ENCODE peak calls at places on chromosomes 11 and 22, in nine cellular contexts. One of them, this sample, is unnamed.

GRCh38 chr11:83278351-83278750 is 7.8 kb downstream of the CCDC90B start:
- DNase-seq in suprapubic skin: no peak
- DNase-seq in K562: no peak
- DNase-seq in neuronal stem cell: no peak
- DNase-seq in A549: no peak
- DNase-seq in tibial artery: no peak
- DNase-seq in brain microvascular endothelial cell: no peak
- DNase-seq in SJSA1: peak
- DNase-seq in CD8-positive, alpha-beta T cell: no peak
- DNase-seq in this sample: no peak

GRCh38 chr11:134719397-134719796 is 307.4 kb upstream of the B3GAT1 start:
- DNase-seq in CD8-positive, alpha-beta T cell: no peak
- DNase-seq in A549: no peak
- DNase-seq in brain microvascular endothelial cell: no peak
- DNase-seq in suprapubic skin: no peak
- DNase-seq in SJSA1: no peak
- DNase-seq in tibial artery: no peak
- DNase-seq in K562: no peak
- DNase-seq in neuronal stem cell: no peak
- DNase-seq in this sample: peak

GRCh38 chr22:37212174-37212906 is at the start of gene SSTR3:
- DNase-seq in CD8-positive, alpha-beta T cell: no peak
- DNase-seq in A549: no peak
- DNase-seq in suprapubic skin: no peak
- DNase-seq in neuronal stem cell: peak
- DNase-seq in SJSA1: no peak
- DNase-seq in tibial artery: peak
- DNase-seq in brain microvascular endothelial cell: no peak
- DNase-seq in K562: peak
- DNase-seq in this sample: no peak

GRCh38 chr22:31932863-31933262 is 11.5 kb upstream of the YWHAH start:
- DNase-seq in suprapubic skin: no peak
- DNase-seq in neuronal stem cell: no peak
- DNase-seq in SJSA1: no peak
- DNase-seq in K562: no peak
- DNase-seq in CD8-positive, alpha-beta T cell: no peak
- DNase-seq in A549: no peak
- DNase-seq in tibial artery: no peak
- DNase-seq in brain microvascular endothelial cell: no peak
- DNase-seq in this sample: no peak

GRCh38 chr11:120186799-120187591 is 23.8 kb upstream of the OAF start:
- DNase-seq in neuronal stem cell: no peak
- DNase-seq in SJSA1: peak
- DNase-seq in suprapubic skin: peak
- DNase-seq in CD8-positive, alpha-beta T cell: no peak
- DNase-seq in A549: no peak
- DNase-seq in brain microvascular endothelial cell: no peak
- DNase-seq in tibial artery: peak
- DNase-seq in K562: no peak
- DNase-seq in this sample: peak

GRCh38 chr11:79121351-79121750 is 319.5 kb downstream of the TENM4 start:
- DNase-seq in suprapubic skin: no peak
- DNase-seq in brain microvascular endothelial cell: no peak
- DNase-seq in K562: no peak
- DNase-seq in tibial artery: no peak
- DNase-seq in CD8-positive, alpha-beta T cell: no peak
- DNase-seq in A549: no peak
- DNase-seq in neuronal stem cell: no peak
- DNase-seq in SJSA1: no peak
- DNase-seq in this sample: no peak

GRCh38 chr11:94740975-94741707 is 27.0 kb upstream of the AMOTL1 start:
- DNase-seq in brain microvascular endothelial cell: peak
- DNase-seq in A549: peak
- DNase-seq in suprapubic skin: no peak
- DNase-seq in K562: peak
- DNase-seq in CD8-positive, alpha-beta T cell: no peak
- DNase-seq in neuronal stem cell: peak
- DNase-seq in SJSA1: peak
- DNase-seq in tibial artery: peak
- DNase-seq in this sample: no peak

GRCh38 chr22:43826142-43827093 is 14.3 kb upstream of the EFCAB6 start:
- DNase-seq in tibial artery: peak
- DNase-seq in K562: no peak
- DNase-seq in CD8-positive, alpha-beta T cell: no peak
- DNase-seq in SJSA1: peak
- DNase-seq in suprapubic skin: peak
- DNase-seq in brain microvascular endothelial cell: peak
- DNase-seq in neuronal stem cell: no peak
- DNase-seq in A549: peak
- DNase-seq in this sample: no peak

GRCh38 chr22:46001426-46002106 is 24.6 kb upstream of the WNT7B start:
- DNase-seq in neuronal stem cell: no peak
- DNase-seq in A549: no peak
- DNase-seq in tibial artery: peak
- DNase-seq in SJSA1: no peak
- DNase-seq in K562: no peak
- DNase-seq in CD8-positive, alpha-beta T cell: no peak
- DNase-seq in suprapubic skin: no peak
- DNase-seq in brain microvascular endothelial cell: no peak
- DNase-seq in this sample: no peak

GRCh38 chr11:125627236-125627910 is 2.4 kb downstream of the CHEK1 start:
- DNase-seq in brain microvascular endothelial cell: no peak
- DNase-seq in K562: no peak
- DNase-seq in A549: no peak
- DNase-seq in tibial artery: no peak
- DNase-seq in suprapubic skin: no peak
- DNase-seq in SJSA1: no peak
- DNase-seq in CD8-positive, alpha-beta T cell: no peak
- DNase-seq in neuronal stem cell: no peak
- DNase-seq in this sample: no peak

GRCh38 chr11:118842369-118842768 is 41.3 kb upstream of the CXCR5 start:
- DNase-seq in tibial artery: no peak
- DNase-seq in K562: no peak
- DNase-seq in suprapubic skin: no peak
- DNase-seq in neuronal stem cell: no peak
- DNase-seq in brain microvascular endothelial cell: no peak
- DNase-seq in CD8-positive, alpha-beta T cell: no peak
- DNase-seq in SJSA1: no peak
- DNase-seq in A549: no peak
- DNase-seq in this sample: no peak

GRCh38 chr11:34209809-34210208 is 104.4 kb downstream of the NAT10 start:
- DNase-seq in neuronal stem cell: no peak
- DNase-seq in A549: no peak
- DNase-seq in CD8-positive, alpha-beta T cell: no peak
- DNase-seq in brain microvascular endothelial cell: no peak
- DNase-seq in tibial artery: no peak
- DNase-seq in K562: no peak
- DNase-seq in SJSA1: no peak
- DNase-seq in suprapubic skin: no peak
- DNase-seq in this sample: no peak

GRCh38 chr22:35708917-35709316 is 8.8 kb upstream of the APOL5 start:
- DNase-seq in brain microvascular endothelial cell: peak
- DNase-seq in K562: no peak
- DNase-seq in SJSA1: no peak
- DNase-seq in CD8-positive, alpha-beta T cell: no peak
- DNase-seq in A549: no peak
- DNase-seq in suprapubic skin: no peak
- DNase-seq in neuronal stem cell: no peak
- DNase-seq in tibial artery: no peak
- DNase-seq in this sample: no peak

GRCh38 chr11:28400236-28401100 is 292.3 kb downstream of the METTL15 start:
- DNase-seq in tibial artery: no peak
- DNase-seq in A549: no peak
- DNase-seq in SJSA1: peak
- DNase-seq in neuronal stem cell: no peak
- DNase-seq in K562: no peak
- DNase-seq in CD8-positive, alpha-beta T cell: no peak
- DNase-seq in brain microvascular endothelial cell: peak
- DNase-seq in suprapubic skin: no peak
- DNase-seq in this sample: no peak

GRCh38 chr22:50184004-50184461 is 1.7 kb upstream of the TRABD start:
- DNase-seq in K562: no peak
- DNase-seq in neuronal stem cell: no peak
- DNase-seq in tibial artery: peak
- DNase-seq in CD8-positive, alpha-beta T cell: peak
- DNase-seq in suprapubic skin: no peak
- DNase-seq in SJSA1: peak
- DNase-seq in brain microvascular endothelial cell: no peak
- DNase-seq in A549: no peak
- DNase-seq in this sample: no peak

GRCh38 chr22:48083502-48083901 is 1321.1 kb downstream of the TBC1D22A start:
- DNase-seq in suprapubic skin: no peak
- DNase-seq in neuronal stem cell: no peak
- DNase-seq in K562: no peak
- DNase-seq in CD8-positive, alpha-beta T cell: no peak
- DNase-seq in tibial artery: no peak
- DNase-seq in brain microvascular endothelial cell: no peak
- DNase-seq in A549: no peak
- DNase-seq in SJSA1: no peak
- DNase-seq in this sample: no peak

GRCh38 chr11:133942594-133942993 is 14.2 kb downstream of the IGSF9B start:
- DNase-seq in SJSA1: no peak
- DNase-seq in K562: no peak
- DNase-seq in suprapubic skin: no peak
- DNase-seq in A549: no peak
- DNase-seq in CD8-positive, alpha-beta T cell: no peak
- DNase-seq in tibial artery: no peak
- DNase-seq in neuronal stem cell: no peak
- DNase-seq in brain microvascular endothelial cell: no peak
- DNase-seq in this sample: no peak

GRCh38 chr11:22558638-22559037 is 67.0 kb downstream of the FANCF start:
- DNase-seq in K562: no peak
- DNase-seq in CD8-positive, alpha-beta T cell: no peak
- DNase-seq in A549: no peak
- DNase-seq in neuronal stem cell: no peak
- DNase-seq in suprapubic skin: no peak
- DNase-seq in SJSA1: no peak
- DNase-seq in tibial artery: no peak
- DNase-seq in brain microvascular endothelial cell: peak
- DNase-seq in this sample: no peak

GRCh38 chr11:125954123-125954944 is 8.5 kb downstream of the VSIG10L2 start:
- DNase-seq in tibial artery: no peak
- DNase-seq in suprapubic skin: no peak
- DNase-seq in K562: no peak
- DNase-seq in A549: no peak
- DNase-seq in SJSA1: no peak
- DNase-seq in neuronal stem cell: no peak
- DNase-seq in CD8-positive, alpha-beta T cell: no peak
- DNase-seq in brain microvascular endothelial cell: no peak
- DNase-seq in this sample: no peak

DNA sequence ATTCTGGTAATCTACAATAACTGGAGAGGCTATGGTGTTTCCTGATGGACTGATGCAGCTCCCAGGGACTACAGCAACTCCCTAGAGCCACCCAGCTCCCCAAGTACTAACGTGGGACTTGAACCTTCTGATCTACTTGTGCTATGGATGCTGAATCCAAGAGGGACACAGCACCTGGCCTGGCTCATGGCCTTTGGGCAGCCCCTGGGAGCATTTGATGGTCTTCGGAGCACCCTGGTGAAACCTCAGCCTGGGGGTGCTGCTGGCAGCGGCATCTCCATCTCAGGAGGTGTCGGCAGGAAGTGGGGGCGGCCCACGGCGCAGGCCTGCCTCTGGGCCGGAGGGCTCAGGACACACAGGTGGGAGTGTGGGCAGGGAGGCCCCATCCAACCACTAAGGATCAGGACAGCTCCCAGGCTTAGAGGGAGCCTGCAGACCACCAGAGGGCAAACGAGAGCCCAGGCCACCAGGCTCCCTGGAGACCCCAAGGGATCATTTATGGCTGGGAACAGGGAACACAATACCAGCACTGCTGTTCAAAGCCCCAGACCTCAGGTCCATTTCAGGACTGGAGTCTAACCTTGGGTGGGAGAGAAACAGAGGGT is 8.7 kb downstream of the EHD1 start:
- DNase-seq in brain microvascular endothelial cell: no peak
- DNase-seq in tibial artery: no peak
- DNase-seq in SJSA1: no peak
- DNase-seq in CD8-positive, alpha-beta T cell: no peak
- DNase-seq in neuronal stem cell: no peak
- DNase-seq in K562: peak
- DNase-seq in A549: no peak
- DNase-seq in suprapubic skin: no peak
- DNase-seq in this sample: no peak
- H3K27ac ChIP-seq in brain microvascular endothelial cell: peak
- H3K27ac ChIP-seq in tibial artery: peak
- H3K27ac ChIP-seq in SJSA1: peak
- H3K27ac ChIP-seq in CD8-positive, alpha-beta T cell: peak
- H3K27ac ChIP-seq in neuronal stem cell: no peak
- H3K27ac ChIP-seq in K562: peak
- H3K27ac ChIP-seq in A549: peak
- H3K27ac ChIP-seq in suprapubic skin: peak
- H3K27ac ChIP-seq in this sample: peak

GRCh38 chr11:43927070-43927469 is 15.4 kb upstream of the C11orf96 start:
- DNase-seq in neuronal stem cell: no peak
- DNase-seq in tibial artery: no peak
- DNase-seq in K562: no peak
- DNase-seq in SJSA1: peak
- DNase-seq in CD8-positive, alpha-beta T cell: no peak
- DNase-seq in brain microvascular endothelial cell: no peak
- DNase-seq in suprapubic skin: no peak
- DNase-seq in A549: no peak
- DNase-seq in this sample: peak
- H3K27ac ChIP-seq in neuronal stem cell: no peak
- H3K27ac ChIP-seq in tibial artery: peak
- H3K27ac ChIP-seq in K562: no peak
- H3K27ac ChIP-seq in SJSA1: peak
- H3K27ac ChIP-seq in CD8-positive, alpha-beta T cell: no peak
- H3K27ac ChIP-seq in brain microvascular endothelial cell: no peak
- H3K27ac ChIP-seq in suprapubic skin: no peak
- H3K27ac ChIP-seq in A549: no peak
- H3K27ac ChIP-seq in this sample: peak

GRCh38 chr11:122246885-122247284 is 130.9 kb upstream of the BLID start:
- DNase-seq in K562: no peak
- DNase-seq in CD8-positive, alpha-beta T cell: no peak
- DNase-seq in SJSA1: no peak
- DNase-seq in suprapubic skin: no peak
- DNase-seq in A549: no peak
- DNase-seq in brain microvascular endothelial cell: no peak
- DNase-seq in tibial artery: no peak
- DNase-seq in neuronal stem cell: no peak
- DNase-seq in this sample: no peak
- H3K27ac ChIP-seq in K562: no peak
- H3K27ac ChIP-seq in CD8-positive, alpha-beta T cell: no peak
- H3K27ac ChIP-seq in SJSA1: no peak
- H3K27ac ChIP-seq in suprapubic skin: no peak
- H3K27ac ChIP-seq in A549: no peak
- H3K27ac ChIP-seq in brain microvascular endothelial cell: no peak
- H3K27ac ChIP-seq in tibial artery: no peak
- H3K27ac ChIP-seq in neuronal stem cell: no peak
- H3K27ac ChIP-seq in this sample: no peak

GRCh38 chr22:40076702-40077645 is 82.2 kb downstream of the FAM83F start:
- DNase-seq in neuronal stem cell: no peak
- DNase-seq in A549: no peak
- DNase-seq in brain microvascular endothelial cell: no peak
- DNase-seq in suprapubic skin: no peak
- DNase-seq in tibial artery: no peak
- DNase-seq in K562: peak
- DNase-seq in CD8-positive, alpha-beta T cell: no peak
- DNase-seq in SJSA1: no peak
- DNase-seq in this sample: no peak
- H3K27ac ChIP-seq in neuronal stem cell: no peak
- H3K27ac ChIP-seq in A549: no peak
- H3K27ac ChIP-seq in brain microvascular endothelial cell: no peak
- H3K27ac ChIP-seq in suprapubic skin: no peak
- H3K27ac ChIP-seq in tibial artery: no peak
- H3K27ac ChIP-seq in K562: peak
- H3K27ac ChIP-seq in CD8-positive, alpha-beta T cell: no peak
- H3K27ac ChIP-seq in SJSA1: no peak
- H3K27ac ChIP-seq in this sample: no peak